ENCODE peak calls at places on chromosomes 11 and 22, in five cellular contexts. One of them, this sample, is unnamed.

GRCh38 chr11:67449116-67449844 is 3.2 kb downstream of the GPR152 start:
- DNase-seq in Peyer's patch: no peak
- DNase-seq in AG04449: no peak
- DNase-seq in cardiac muscle cell: no peak
- DNase-seq in left ventricle myocardium inferior: no peak
- DNase-seq in this sample: no peak

GRCh38 chr22:49588739-49589138 is 238.9 kb downstream of the BRD1 start:
- DNase-seq in left ventricle myocardium inferior: no peak
- DNase-seq in cardiac muscle cell: no peak
- DNase-seq in AG04449: no peak
- DNase-seq in Peyer's patch: no peak
- DNase-seq in this sample: no peak

GRCh38 chr11:46382644-46383403 is 1.4 kb downstream of the MDK start:
- DNase-seq in Peyer's patch: no peak
- DNase-seq in cardiac muscle cell: peak; percentile 69
- DNase-seq in AG04449: no peak
- DNase-seq in left ventricle myocardium inferior: no peak
- DNase-seq in this sample: no peak

GRCh38 chr11:62925745-62926668 is 4.8 kb upstream of the CHRM1 start:
- DNase-seq in cardiac muscle cell: no peak
- DNase-seq in Peyer's patch: no peak
- DNase-seq in AG04449: no peak
- DNase-seq in left ventricle myocardium inferior: no peak
- DNase-seq in this sample: no peak

GRCh38 chr11:35968386-35969088 is 24.7 kb downstream of the LDLRAD3 start:
- DNase-seq in Peyer's patch: no peak
- DNase-seq in cardiac muscle cell: no peak
- DNase-seq in left ventricle myocardium inferior: no peak
- DNase-seq in AG04449: no peak
- DNase-seq in this sample: no peak

GRCh38 chr22:20436309-20437252 is 1.0 kb downstream of the SCARF2 start:
- DNase-seq in cardiac muscle cell: peak; percentile 66
- DNase-seq in AG04449: no peak
- DNase-seq in Peyer's patch: no peak
- DNase-seq in left ventricle myocardium inferior: no peak
- DNase-seq in this sample: peak; percentile 44

GRCh38 chr22:42967005-42967404 is 47.9 kb downstream of the PACSIN2 start:
- DNase-seq in AG04449: no peak
- DNase-seq in cardiac muscle cell: no peak
- DNase-seq in left ventricle myocardium inferior: no peak
- DNase-seq in Peyer's patch: no peak
- DNase-seq in this sample: no peak

GRCh38 chr22:47198801-47199251 is 436.4 kb downstream of the TBC1D22A start:
- DNase-seq in left ventricle myocardium inferior: no peak
- DNase-seq in cardiac muscle cell: no peak
- DNase-seq in Peyer's patch: peak; percentile 14
- DNase-seq in AG04449: no peak
- DNase-seq in this sample: no peak

GRCh38 chr11:86459002-86459385 is 84.3 kb downstream of the CCDC81 start:
- DNase-seq in Peyer's patch: no peak
- DNase-seq in AG04449: no peak
- DNase-seq in left ventricle myocardium inferior: no peak
- DNase-seq in cardiac muscle cell: no peak
- DNase-seq in this sample: no peak

DNA sequence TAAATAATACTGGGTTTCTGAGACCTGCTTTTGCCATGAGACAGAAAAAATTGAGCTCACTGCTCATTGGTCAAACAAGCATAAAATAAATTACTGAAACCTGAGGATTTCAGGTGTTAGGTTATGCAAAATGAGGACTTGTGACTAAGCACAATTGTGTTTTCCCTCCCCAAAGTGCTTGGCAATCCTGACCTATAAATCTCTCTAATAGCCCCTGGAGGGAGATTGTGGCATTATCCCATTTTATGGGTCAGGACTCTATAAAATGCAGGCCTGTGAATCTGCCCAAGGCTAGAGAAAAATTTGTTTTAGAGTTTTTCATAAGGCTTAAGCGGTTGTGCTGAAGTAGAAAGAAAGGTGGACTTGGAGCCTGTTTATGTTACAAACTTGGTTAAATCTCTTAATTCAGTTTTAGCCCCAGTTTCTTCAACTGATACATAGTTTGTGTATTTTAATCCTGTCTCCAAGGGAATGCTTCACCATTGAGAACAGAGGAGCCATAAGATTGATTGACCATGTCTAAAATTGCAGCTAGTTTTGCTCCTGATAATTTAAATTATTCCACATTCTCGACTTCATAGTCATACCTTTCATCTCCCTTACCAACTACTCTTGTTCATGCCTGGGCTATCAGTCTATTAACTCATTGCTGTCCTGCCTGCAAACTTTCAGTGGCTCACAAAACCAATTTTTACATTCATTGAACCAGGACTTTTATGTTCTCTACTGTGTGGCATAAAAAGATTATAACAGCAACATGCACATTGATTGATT is 63.6 kb upstream of the LRRC4C start:
- DNase-seq in left ventricle myocardium inferior: no peak
- DNase-seq in Peyer's patch: no peak
- DNase-seq in AG04449: no peak
- DNase-seq in cardiac muscle cell: no peak
- DNase-seq in this sample: no peak
- TF ChIP-seq CTCF in left ventricle myocardium inferior: no peak
- TF ChIP-seq CTCF in Peyer's patch: no peak
- TF ChIP-seq CTCF in AG04449: no peak
- TF ChIP-seq CTCF in cardiac muscle cell: no peak
- TF ChIP-seq CTCF in this sample: no peak

DNA sequence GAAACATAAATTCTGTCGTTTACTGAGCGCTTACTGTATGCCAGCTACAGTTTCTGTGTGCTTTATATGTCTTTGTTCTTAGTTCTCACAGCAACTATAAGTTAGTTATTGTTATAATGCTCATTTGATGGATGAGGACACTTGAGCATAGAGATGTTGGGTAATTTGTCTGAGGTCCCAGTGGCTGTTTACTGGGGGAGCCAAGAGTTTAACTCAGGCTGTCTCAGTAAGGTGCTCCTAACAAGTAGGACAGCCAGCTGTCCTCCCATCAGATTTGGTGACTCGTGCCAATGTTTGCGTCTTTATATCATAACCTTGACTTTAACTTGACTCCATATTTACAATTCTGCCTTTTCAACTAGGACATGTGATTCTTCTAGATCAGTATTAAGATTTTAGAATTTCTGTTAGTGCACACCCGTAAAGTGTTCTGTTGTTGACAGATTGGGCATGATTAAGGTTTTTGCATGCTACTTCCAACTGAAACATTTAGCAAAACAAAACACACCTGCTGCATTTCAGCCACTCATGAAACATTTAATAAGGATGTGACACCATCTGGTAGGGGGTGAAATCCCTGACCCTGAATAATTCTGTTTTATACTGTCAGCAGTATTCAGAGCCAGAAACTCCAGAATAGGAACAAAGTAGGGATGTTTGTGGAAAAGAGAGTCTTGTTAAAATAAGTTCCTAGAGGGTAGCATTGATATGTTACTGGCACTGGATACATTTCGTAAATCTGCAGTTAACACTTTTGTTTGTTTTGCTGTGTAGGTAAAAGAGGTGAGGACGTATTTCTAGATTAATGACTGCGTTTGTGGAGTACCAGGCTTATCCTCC is 1.9 kb downstream of the REXO2 start:
- DNase-seq in AG04449: no peak
- DNase-seq in left ventricle myocardium inferior: no peak
- DNase-seq in Peyer's patch: no peak
- DNase-seq in cardiac muscle cell: no peak
- DNase-seq in this sample: no peak
- H3K4me3 ChIP-seq in AG04449: peak overlapping the region; percentile 98
- H3K4me3 ChIP-seq in left ventricle myocardium inferior: peak overlapping the region; percentile 90
- H3K4me3 ChIP-seq in Peyer's patch: no peak overlapping the region
- H3K4me3 ChIP-seq in cardiac muscle cell: peak overlapping the region; percentile 77
- H3K4me3 ChIP-seq in this sample: no peak overlapping the region

DNA sequence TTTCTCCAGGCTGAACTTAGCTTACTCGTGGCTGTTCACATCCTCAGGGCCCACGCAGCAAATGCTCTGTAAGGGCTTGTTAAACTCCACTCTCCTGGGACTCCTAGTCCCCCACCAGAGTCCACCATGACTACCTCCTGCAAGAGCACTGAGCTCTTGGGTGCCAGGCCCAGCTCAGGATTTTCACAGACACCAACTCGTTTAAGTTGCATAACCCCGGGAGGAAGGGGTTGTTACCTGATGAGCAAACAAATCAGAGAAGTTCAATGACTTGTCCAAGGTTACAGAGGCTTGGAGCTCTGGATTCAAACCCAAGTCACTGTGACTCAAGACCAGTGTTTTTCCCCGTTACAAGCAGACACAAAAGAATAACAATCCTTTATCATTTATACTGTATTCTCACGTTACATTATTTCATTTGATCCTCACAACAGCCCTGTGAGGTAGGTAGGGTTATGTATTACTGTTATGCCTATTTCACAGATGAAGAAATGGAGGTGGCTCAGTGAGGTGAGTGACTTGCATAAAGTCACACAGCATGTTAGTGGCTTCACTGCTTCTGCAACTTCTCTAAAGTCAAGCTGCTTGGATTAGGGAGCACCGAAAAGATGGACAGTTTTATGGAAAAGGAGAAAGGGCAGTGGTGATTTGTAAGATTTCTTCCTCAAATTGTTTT is 17.4 kb downstream of the KCTD21 start:
- DNase-seq in Peyer's patch: no peak
- DNase-seq in AG04449: no peak
- DNase-seq in left ventricle myocardium inferior: no peak
- DNase-seq in cardiac muscle cell: no peak
- DNase-seq in this sample: no peak
- TF ChIP-seq CTCF in Peyer's patch: no peak
- TF ChIP-seq CTCF in AG04449: no peak
- TF ChIP-seq CTCF in left ventricle myocardium inferior: no peak
- TF ChIP-seq CTCF in cardiac muscle cell: no peak
- TF ChIP-seq CTCF in this sample: no peak

GRCh38 chr11:133955091-133955846 is 1.5 kb downstream of the IGSF9B start:
- DNase-seq in AG04449: no peak
- DNase-seq in left ventricle myocardium inferior: peak; percentile 79
- DNase-seq in cardiac muscle cell: no peak
- DNase-seq in Peyer's patch: no peak
- DNase-seq in this sample: no peak

GRCh38 chr11:133953999-133954398 is 2.8 kb downstream of the IGSF9B start:
- DNase-seq in left ventricle myocardium inferior: no peak
- DNase-seq in AG04449: no peak
- DNase-seq in cardiac muscle cell: no peak
- DNase-seq in Peyer's patch: no peak
- DNase-seq in this sample: no peak

GRCh38 chr11:133956650-133957633 is at the start of gene IGSF9B:
- DNase-seq in AG04449: no peak
- DNase-seq in cardiac muscle cell: peak; percentile 82
- DNase-seq in Peyer's patch: peak; percentile 67
- DNase-seq in left ventricle myocardium inferior: peak; percentile 88
- DNase-seq in this sample: peak; percentile 89

GRCh38 chr11:133955945-133956421 is 785 bp downstream of the IGSF9B start:
- DNase-seq in AG04449: no peak
- DNase-seq in cardiac muscle cell: no peak
- DNase-seq in Peyer's patch: no peak
- DNase-seq in left ventricle myocardium inferior: no peak
- DNase-seq in this sample: peak; percentile 41

GRCh38 chr11:133957926-133958325 is 1.2 kb upstream of the IGSF9B start:
- DNase-seq in left ventricle myocardium inferior: no peak
- DNase-seq in Peyer's patch: no peak
- DNase-seq in cardiac muscle cell: peak; percentile 36
- DNase-seq in AG04449: no peak
- DNase-seq in this sample: no peak
- H3K4me3 ChIP-seq in left ventricle myocardium inferior: peak overlapping the region; percentile 81
- H3K4me3 ChIP-seq in Peyer's patch: peak overlapping the region; percentile 74
- H3K4me3 ChIP-seq in cardiac muscle cell: no peak overlapping the region
- H3K4me3 ChIP-seq in AG04449: no peak overlapping the region
- H3K4me3 ChIP-seq in this sample: no peak overlapping the region

DNA sequence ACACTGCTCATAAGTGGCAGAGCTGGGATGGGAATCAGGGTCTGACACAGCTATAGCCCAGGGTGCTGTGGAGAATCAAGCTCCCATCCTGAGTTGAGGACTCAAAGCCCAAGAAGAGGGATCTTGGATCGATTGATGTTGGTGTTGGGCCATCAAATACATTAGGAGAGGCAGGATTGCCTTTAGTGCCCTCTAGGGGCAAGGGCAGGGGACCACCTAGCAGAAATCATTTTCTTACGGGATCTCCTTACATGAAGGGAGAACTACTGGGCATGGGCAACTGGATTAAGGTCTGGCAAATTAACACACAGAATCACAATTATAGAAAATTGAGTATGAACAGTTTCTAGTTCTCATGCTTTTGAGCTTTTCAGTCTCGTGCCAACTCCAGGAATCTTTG is 24.9 kb upstream of the EMSY start:
- DNase-seq in Peyer's patch: no peak
- DNase-seq in cardiac muscle cell: peak; percentile 3
- DNase-seq in AG04449: no peak
- DNase-seq in left ventricle myocardium inferior: no peak
- DNase-seq in this sample: no peak
- TF ChIP-seq CTCF in Peyer's patch: no peak
- TF ChIP-seq CTCF in cardiac muscle cell: peak; percentile 35
- TF ChIP-seq CTCF in AG04449: no peak
- TF ChIP-seq CTCF in left ventricle myocardium inferior: peak; percentile 44
- TF ChIP-seq CTCF in this sample: peak; percentile 10

GRCh38 chr11:118908264-118908663 is 17.5 kb downstream of the BCL9L start:
- DNase-seq in left ventricle myocardium inferior: no peak
- DNase-seq in AG04449: no peak
- DNase-seq in Peyer's patch: no peak
- DNase-seq in cardiac muscle cell: no peak
- DNase-seq in this sample: peak; percentile 53

GRCh38 chr11:118911113-118911879 is 14.4 kb downstream of the BCL9L start:
- DNase-seq in cardiac muscle cell: peak; percentile 38
- DNase-seq in Peyer's patch: no peak
- DNase-seq in AG04449: no peak
- DNase-seq in left ventricle myocardium inferior: no peak
- DNase-seq in this sample: peak; percentile 69

GRCh38 chr11:118910309-118911112 is 15.2 kb downstream of the BCL9L start:
- DNase-seq in cardiac muscle cell: peak; percentile 95
- DNase-seq in Peyer's patch: no peak
- DNase-seq in AG04449: no peak
- DNase-seq in left ventricle myocardium inferior: peak; percentile 77
- DNase-seq in this sample: peak; percentile 48

GRCh38 chr11:118908931-118909618 is 16.7 kb downstream of the BCL9L start:
- DNase-seq in left ventricle myocardium inferior: peak; percentile 89
- DNase-seq in Peyer's patch: no peak
- DNase-seq in AG04449: no peak
- DNase-seq in cardiac muscle cell: peak; percentile 95
- DNase-seq in this sample: peak; percentile 65

DNA sequence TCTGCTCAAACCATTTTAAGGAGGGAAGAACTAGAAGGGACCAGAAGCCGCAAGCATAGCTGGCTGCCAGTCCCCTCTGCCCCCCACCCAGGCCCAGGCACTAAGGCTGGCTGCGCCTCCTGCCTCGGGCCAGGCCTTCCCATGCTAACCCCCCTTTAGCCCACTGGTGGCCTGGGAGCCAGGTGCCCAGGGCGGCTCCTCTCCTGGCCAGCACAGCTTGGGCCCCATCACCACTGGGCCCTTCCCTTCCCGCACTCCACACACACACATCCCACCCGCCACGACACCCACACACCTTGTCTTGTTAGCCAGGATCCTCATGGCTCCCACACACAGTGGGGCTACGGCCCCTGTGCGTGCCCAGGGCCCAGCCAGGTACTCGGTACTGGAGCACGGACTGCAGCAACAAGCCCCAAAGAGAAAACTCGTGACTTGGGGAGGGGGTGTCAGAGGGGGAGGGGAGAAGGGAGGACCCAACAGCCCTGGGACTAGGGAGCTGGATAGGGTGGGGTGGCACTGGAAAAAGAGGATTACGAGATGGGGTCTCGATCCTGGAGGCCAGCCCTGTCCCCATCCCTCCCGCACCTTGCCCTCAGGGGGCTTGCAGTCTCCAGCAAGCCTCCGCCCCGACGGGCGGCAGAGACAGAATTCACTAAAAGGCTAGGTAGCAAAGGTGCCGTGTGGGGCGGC is 16.0 kb downstream of the BCL9L start:
- DNase-seq in left ventricle myocardium inferior: no peak
- DNase-seq in cardiac muscle cell: no peak
- DNase-seq in AG04449: no peak
- DNase-seq in Peyer's patch: no peak
- DNase-seq in this sample: peak; percentile 65
- H3K4me3 ChIP-seq in left ventricle myocardium inferior: peak overlapping the region; percentile 63
- H3K4me3 ChIP-seq in cardiac muscle cell: peak overlapping the region; percentile 18
- H3K4me3 ChIP-seq in AG04449: peak overlapping the region; percentile 55
- H3K4me3 ChIP-seq in Peyer's patch: peak overlapping the region; percentile 37
- H3K4me3 ChIP-seq in this sample: no peak overlapping the region